ENCODE peak calls at places on chromosomes 11 and 22, in five cellular contexts. E, W, Z, S and D are unnamed samples.

GRCh38 chr22:32378703-32379272 is 21.1 kb downstream of the RFPL3 start:
- DNase-seq in E (peak; percentile 56), W (peak; percentile 18), Z (peak; percentile 80), S (no peak), D (peak; percentile 73)

GRCh38 chr11:116835042-116835772 is 2.2 kb downstream of the APOA1 start:
- DNase-seq in E (no peak), W (no peak), Z (no peak), S (no peak), D (no peak)

GRCh38 chr22:39233736-39234120 is 11.1 kb downstream of the PDGFB start:
- DNase-seq in E (no peak), W (no peak), Z (no peak), S (no peak), D (no peak)

GRCh38 chr22:49660794-49661781 is 166.6 kb downstream of the BRD1 start:
- DNase-seq in E (no peak), W (no peak), Z (no peak), S (no peak), D (no peak)

GRCh38 chr11:63804259-63804658 is 9.0 kb upstream of the SPINDOC start:
- DNase-seq in E (no peak), W (no peak), Z (no peak), S (no peak), D (no peak)

GRCh38 chr11:123030517-123030916 is 31.4 kb downstream of the HSPA8 start:
- DNase-seq in E (no peak), W (no peak), Z (no peak), S (no peak), D (no peak)

GRCh38 chr22:39344046-39344390 is 5.8 kb upstream of the SYNGR1 start:
- DNase-seq in E (no peak), W (no peak), Z (no peak), S (no peak), D (no peak)

GRCh38 chr22:19497245-19497644 is 17.5 kb downstream of the CDC45 start:
- DNase-seq in E (no peak), W (peak; percentile 97), Z (no peak), S (no peak), D (peak; percentile 81)

GRCh38 chr22:47053013-47053864 is 290.8 kb downstream of the TBC1D22A start:
- DNase-seq in E (no peak), W (no peak), Z (no peak), S (no peak), D (no peak)

GRCh38 chr11:113896156-113896879 is 8.3 kb upstream of the HTR3B start:
- DNase-seq in E (peak; percentile 22), W (peak; percentile 22), Z (peak; percentile 61), S (no peak), D (peak; percentile 57)

GRCh38 chr11:36452987-36453386 is 57.1 kb downstream of the TRAF6 start:
- DNase-seq in E (peak; percentile 15), W (no peak), Z (no peak), S (no peak), D (no peak)

GRCh38 chr11:62770778-62771143 is 435 bp upstream of the TAF6L start:
- DNase-seq in E (no peak), W (no peak), Z (peak; percentile 41), S (no peak), D (peak; percentile 10)

GRCh38 chr11:10646956-10647355 is 46.6 kb downstream of the IRAG1 start:
- DNase-seq in E (no peak), W (no peak), Z (no peak), S (no peak), D (no peak)

GRCh38 chr11:125275905-125276634 is 111.5 kb downstream of the PKNOX2 start:
- DNase-seq in E (no peak), W (peak; percentile 64), Z (no peak), S (no peak), D (no peak)

GRCh38 chr11:102115557-102115956 is 5.3 kb downstream of the YAP1 start:
- DNase-seq in E (peak; percentile 85), W (peak; percentile 79), Z (no peak), S (no peak), D (no peak)

GRCh38 chr22:45709866-45710265 is 38.2 kb downstream of the ATXN10 start:
- DNase-seq in E (peak; percentile 77), W (peak; percentile 82), Z (no peak), S (no peak), D (no peak)

GRCh38 chr11:125921042-125921441 is 16.7 kb downstream of the DDX25 start:
- DNase-seq in E (no peak), W (no peak), Z (no peak), S (no peak), D (no peak)

GRCh38 chr11:134261000-134261399 is 7.6 kb downstream of the ACAD8 start:
- DNase-seq in E (no peak), W (no peak), Z (no peak), S (no peak), D (no peak)

GRCh38 chr11:134258577-134258976 is 5.2 kb downstream of the ACAD8 start:
- DNase-seq in E (no peak), W (no peak), Z (no peak), S (no peak), D (no peak)

GRCh38 chr11:134264966-134265365 is 11.2 kb upstream of the GLB1L3 start:
- DNase-seq in E (no peak), W (no peak), Z (no peak), S (no peak), D (no peak)

GRCh38 chr11:134260503-134260902 is 7.1 kb downstream of the ACAD8 start:
- DNase-seq in E (no peak), W (no peak), Z (no peak), S (no peak), D (no peak)

DNA sequence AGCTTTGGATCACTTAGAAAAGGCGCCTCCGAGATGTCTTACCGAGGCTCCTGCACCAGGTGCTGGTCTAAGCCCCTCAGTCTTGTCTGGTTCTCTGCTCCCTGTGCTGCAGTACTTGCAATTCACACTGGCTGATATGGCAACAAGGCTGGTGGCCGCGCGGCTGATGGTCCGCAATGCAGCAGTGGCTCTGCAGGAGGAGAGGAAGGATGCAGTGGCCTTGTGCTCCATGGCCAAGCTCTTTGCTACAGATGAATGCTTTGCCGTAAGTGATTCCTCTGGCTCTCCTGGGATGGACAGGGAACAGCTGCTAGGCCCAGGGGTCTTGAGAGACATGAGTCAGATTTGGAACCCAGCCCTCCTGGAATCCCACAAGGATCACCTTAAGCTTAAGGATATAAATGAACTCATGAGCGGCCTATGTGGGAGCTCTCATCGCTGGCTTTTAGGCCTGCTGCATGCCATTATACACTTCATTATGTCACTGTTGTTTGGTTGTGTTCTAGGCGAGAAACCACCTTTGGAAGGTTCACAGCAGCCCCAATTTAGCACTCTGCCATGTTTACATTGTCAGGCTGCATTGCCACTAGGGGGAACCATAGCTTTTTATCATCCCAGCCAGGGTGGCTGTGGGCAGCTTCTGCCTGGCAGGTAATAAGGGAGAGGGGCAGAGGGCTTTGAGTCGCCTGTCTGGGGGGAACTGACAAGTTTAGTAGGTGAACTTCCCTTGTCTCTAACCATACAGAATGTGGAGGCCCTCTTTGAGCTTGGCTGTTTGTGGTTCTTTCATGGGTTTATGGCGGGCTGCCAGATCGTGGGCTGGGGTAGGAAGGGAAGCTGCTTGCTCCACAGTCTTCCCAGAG is 8.5 kb downstream of the ACAD8 start:
- DNase-seq in E (peak; percentile 14), W (no peak), Z (peak; percentile 66), S (no peak), D (peak; percentile 41)
- TF ChIP-seq RCOR1 in E (no peak), W (no peak), Z (no peak), S (no peak), D (no peak)

GRCh38 chr22:48423481-48423901 is 1404.2 kb downstream of the BRD1 start:
- DNase-seq in E (no peak), W (no peak), Z (no peak), S (no peak), D (no peak)
- TF ChIP-seq RCOR1 in E (no peak), W (no peak), Z (no peak), S (no peak), D (no peak)

DNA sequence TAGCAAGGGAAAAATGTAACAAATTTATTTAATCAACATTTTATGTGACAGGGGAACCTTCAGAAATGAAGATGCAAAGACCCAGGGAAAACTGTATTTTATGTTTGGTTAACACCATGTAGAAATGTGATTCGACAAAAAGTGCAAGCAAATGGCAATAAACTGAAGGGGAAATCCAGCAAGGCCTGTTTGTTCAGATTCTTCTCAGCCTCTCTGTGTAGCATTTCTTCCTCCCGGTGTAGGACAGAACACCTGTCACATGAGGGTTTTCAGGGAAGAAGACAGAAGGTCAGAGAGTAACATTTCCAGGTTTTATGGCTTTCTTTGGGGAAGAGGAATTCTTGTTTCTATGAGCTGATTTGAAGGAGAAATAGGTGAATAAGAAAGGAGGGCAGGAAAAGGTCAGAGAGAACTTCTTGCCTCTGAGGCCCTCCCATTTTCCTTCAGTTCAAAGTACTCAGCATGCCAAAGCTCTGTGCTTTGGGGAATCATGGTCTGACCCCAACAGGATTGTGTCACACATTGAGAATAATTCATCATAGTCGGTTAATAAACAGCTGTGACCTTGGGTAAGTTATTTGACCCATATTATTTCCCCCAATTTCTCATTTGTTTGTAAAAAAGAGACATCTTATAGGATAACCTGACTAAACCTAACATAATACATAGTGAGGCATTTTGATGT is 45.5 kb upstream of the ME3 start:
- DNase-seq in E (peak; percentile 42), W (no peak), Z (no peak), S (no peak), D (no peak)
- TF ChIP-seq RCOR1 in E (no peak), W (no peak), Z (no peak), S (no peak), D (no peak)

GRCh38 chr11:74696932-74697687 is 34.1 kb downstream of the CHRDL2 start:
- DNase-seq in E (peak; percentile 85), W (peak; percentile 96), Z (no peak), S (no peak), D (peak; percentile 57)
- TF ChIP-seq RCOR1 in E (no peak), W (peak; percentile 41), Z (no peak), S (no peak), D (no peak)

DNA sequence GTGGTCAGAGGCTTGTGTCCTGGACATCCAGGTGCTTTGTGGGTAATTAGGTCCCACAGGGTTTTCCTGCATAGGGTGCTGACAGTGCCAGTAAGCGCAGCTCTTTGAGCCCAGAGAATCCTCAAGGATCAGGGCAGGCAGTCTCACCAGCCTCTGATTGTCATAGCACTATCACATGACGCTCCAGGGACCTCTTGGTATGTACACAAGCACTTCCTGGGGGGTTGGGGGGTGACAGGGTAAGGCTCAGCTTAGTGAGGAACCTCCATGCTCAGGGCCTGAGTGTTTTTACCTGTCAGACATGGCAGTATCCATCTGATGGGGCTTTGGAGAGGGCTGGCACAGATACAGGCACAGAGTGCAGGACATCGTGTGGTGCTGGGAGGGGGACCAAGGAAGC is 27.9 kb upstream of the SUSD2 start:
- DNase-seq in E (no peak), W (peak; percentile 69), Z (no peak), S (no peak), D (no peak)
- TF ChIP-seq RCOR1 in E (no peak), W (no peak), Z (no peak), S (no peak), D (no peak)

DNA sequence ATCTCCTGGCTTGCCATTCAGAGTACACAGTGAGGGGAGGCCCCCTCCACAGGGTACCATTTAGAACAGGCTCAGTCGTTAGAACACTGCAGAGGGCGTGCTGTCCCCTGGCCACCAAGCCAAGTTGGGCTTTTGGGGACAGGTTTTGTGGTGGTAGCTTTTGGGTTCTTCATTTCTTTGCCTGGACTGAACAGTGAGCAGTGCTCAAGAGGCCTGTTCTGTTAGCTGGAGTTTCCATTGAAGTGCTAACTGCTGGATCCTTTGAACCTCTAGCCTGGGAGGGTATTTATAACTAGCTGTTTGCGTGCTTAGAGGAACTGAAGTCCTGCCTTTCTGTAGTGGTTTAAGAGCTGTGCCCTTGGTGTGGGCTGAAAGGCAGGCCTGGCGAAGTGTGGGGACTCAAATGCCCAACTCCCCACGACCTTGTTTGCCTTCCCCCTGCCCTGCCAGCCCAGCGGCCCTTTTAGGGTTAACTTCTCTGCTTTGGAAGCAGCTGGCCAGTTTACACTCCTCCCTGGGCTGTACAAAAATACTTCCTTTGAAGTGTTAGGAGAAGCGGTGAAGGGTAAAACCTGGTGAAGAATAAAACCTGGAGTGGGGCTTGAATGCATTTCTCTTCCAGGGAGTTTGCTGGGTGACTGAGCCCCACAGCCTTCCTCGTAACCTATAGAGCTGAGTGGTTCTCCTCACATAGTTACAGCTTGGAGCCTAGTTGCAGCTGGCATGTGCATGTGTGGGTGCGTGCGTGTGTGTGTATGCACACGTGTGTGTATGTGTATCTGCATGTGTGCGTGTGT is 34.6 kb downstream of the ZNRF3 start:
- DNase-seq in E (peak; percentile 31), W (peak; percentile 31), Z (peak; percentile 48), S (no peak), D (no peak)
- TF ChIP-seq RCOR1 in E (no peak), W (no peak), Z (no peak), S (no peak), D (no peak)